ENCODE peak calls at places on chromosomes 2 and 18, in four cellular contexts. S is body of pancreas, C is gastrocnemius medialis, P is breast epithelium. V is an unnamed sample.
A peak's percentile ranks its signal among the peaks of the same experiment; 100 is the strongest.

GRCh38 chr2:223538920-223539440 is 63.2 kb downstream of the SCG2 start:
- DNase-seq in P (no peak), C (no peak), S (no peak), V (no peak)

GRCh38 chr2:208049441-208049840 is 24.1 kb upstream of the PLEKHM3 start:
- DNase-seq in P (no peak), S (no peak), C (no peak), V (no peak)

GRCh38 chr18:22241806-22242440 is 72.5 kb downstream of the GATA6 start:
- DNase-seq in S (peak; percentile 51), P (no peak), C (no peak), V (no peak)

GRCh38 chr2:173202570-173202969 is 126.9 kb downstream of the MAP3K20 start:
- DNase-seq in P (no peak), S (no peak), C (no peak), V (no peak)

GRCh38 chr18:55466789-55467188 is 121.2 kb downstream of the TCF4 start:
- DNase-seq in C (no peak), S (no peak), P (no peak), V (no peak)

GRCh38 chr18:60873708-60874107 is 459.5 kb upstream of the CDH20 start:
- DNase-seq in P (no peak), S (no peak), C (no peak), V (no peak)

GRCh38 chr18:32776525-32776924 is 3.7 kb upstream of the KLHL14 start:
- DNase-seq in P (no peak), S (no peak), C (no peak), V (no peak)

GRCh38 chr18:35088931-35089330 is 47.7 kb downstream of the MAPRE2 start:
- DNase-seq in C (no peak), S (no peak), P (no peak), V (no peak)

GRCh38 chr2:127149384-127149783 is 42.4 kb upstream of the BIN1 start:
- DNase-seq in S (no peak), P (no peak), C (no peak), V (no peak)

GRCh38 chr2:137951606-137952005 is 12.7 kb upstream of the HNMT start:
- DNase-seq in C (no peak), P (no peak), S (no peak), V (no peak)

GRCh38 chr18:8952796-8953760 is 149.4 kb upstream of the NDUFV2 start:
- DNase-seq in P (no peak), S (no peak), C (no peak), V (no peak)

GRCh38 chr18:55387139-55387984 is 200.6 kb downstream of the TCF4 start:
- DNase-seq in P (no peak), S (peak; percentile 13), C (no peak), V (no peak)

GRCh38 chr2:106960633-106961205 is 74.8 kb upstream of the ST6GAL2 start:
- DNase-seq in P (no peak), C (no peak), S (no peak), V (no peak)

GRCh38 chr2:238389985-238390682 is 36.6 kb upstream of the ASB1 start:
- DNase-seq in P (no peak), C (peak; percentile 65), S (peak; percentile 89), V (no peak)

GRCh38 chr2:236731767-236732580 is 162.3 kb downstream of the ACKR3 start:
- DNase-seq in C (peak; percentile 85), S (peak; percentile 36), P (peak; percentile 79), V (peak; percentile 70)

GRCh38 chr2:237154050-237154638 is 68.5 kb downstream of the COPS8 start:
- DNase-seq in C (no peak), P (no peak), S (peak; percentile 45), V (no peak)

GRCh38 chr2:9975805-9976447 is 24.4 kb downstream of the GRHL1 start:
- DNase-seq in C (no peak), P (no peak), S (peak; percentile 66), V (no peak)

GRCh38 chr2:233820766-233821105 is 33.6 kb downstream of the HJURP start:
- DNase-seq in P (no peak), C (no peak), S (no peak), V (no peak)

GRCh38 chr2:16168506-16169264 is 228.3 kb downstream of the MYCN start:
- DNase-seq in P (no peak), C (no peak), S (no peak), V (no peak)

GRCh38 chr18:44729631-44730101 is 49.0 kb downstream of the SETBP1 start:
- DNase-seq in P (no peak), C (no peak), S (no peak), V (no peak)

GRCh38 chr2:38076250-38076709 is 329 bp upstream of the CYP1B1 start:
- DNase-seq in C (peak; percentile 36), P (peak; percentile 61), S (peak; percentile 72), V (peak; percentile 95)

GRCh38 chr18:58135170-58135569 is 91.1 kb downstream of the NEDD4L start:
- DNase-seq in P (no peak), S (no peak), C (no peak), V (no peak)

GRCh38 chr2:145687445-145688104 is 1167.7 kb upstream of the ZEB2 start:
- DNase-seq in P (no peak), C (no peak), S (no peak), V (no peak)

GRCh38 chr2:109057686-109058085 is 68.7 kb upstream of the EDAR start:
- DNase-seq in C (no peak), P (no peak), S (no peak), V (no peak)

GRCh38 chr2:10368491-10369231 is 66.0 kb downstream of the HPCAL1 start:
- DNase-seq in S (peak; percentile 78), C (no peak), P (no peak), V (no peak)

GRCh38 chr2:9993490-9994165 is 42.1 kb downstream of the GRHL1 start:
- DNase-seq in P (no peak), C (peak; percentile 17), S (no peak), V (peak; percentile 72)

GRCh38 chr2:207167129-207167923 is 1.6 kb upstream of the KLF7 start:
- DNase-seq in S (no peak), P (no peak), C (no peak), V (no peak)

GRCh38 chr2:209577376-209578357 is 153.8 kb downstream of the MAP2 start:
- DNase-seq in P (no peak), S (no peak), C (no peak), V (no peak)

GRCh38 chr2:241315183-241315878 is at the start of gene HDLBP:
- DNase-seq in P (peak; percentile 100), C (peak; percentile 98), S (peak; percentile 100), V (peak; percentile 98)

GRCh38 chr2:228479014-228479413 is 297.5 kb upstream of the SPHKAP start:
- DNase-seq in S (no peak), C (no peak), P (no peak), V (no peak)

GRCh38 chr18:13260927-13261471 is 42.4 kb downstream of the LDLRAD4 start:
- DNase-seq in C (no peak), P (no peak), S (no peak), V (peak; percentile 81)

GRCh38 chr2:236073246-236073645 is 94.9 kb downstream of the GBX2 start:
- DNase-seq in P (no peak), C (no peak), S (no peak), V (no peak)

GRCh38 chr2:62505109-62505508 is 886 bp downstream of the TMEM17 start:
- DNase-seq in P (no peak), C (no peak), S (no peak), V (no peak)
- H3K4me3 ChIP-seq in P (peak overlapping the region; percentile 73), C (peak overlapping the region; percentile 73), S (no peak overlapping the region), V (peak overlapping the region; percentile 48)

DNA sequence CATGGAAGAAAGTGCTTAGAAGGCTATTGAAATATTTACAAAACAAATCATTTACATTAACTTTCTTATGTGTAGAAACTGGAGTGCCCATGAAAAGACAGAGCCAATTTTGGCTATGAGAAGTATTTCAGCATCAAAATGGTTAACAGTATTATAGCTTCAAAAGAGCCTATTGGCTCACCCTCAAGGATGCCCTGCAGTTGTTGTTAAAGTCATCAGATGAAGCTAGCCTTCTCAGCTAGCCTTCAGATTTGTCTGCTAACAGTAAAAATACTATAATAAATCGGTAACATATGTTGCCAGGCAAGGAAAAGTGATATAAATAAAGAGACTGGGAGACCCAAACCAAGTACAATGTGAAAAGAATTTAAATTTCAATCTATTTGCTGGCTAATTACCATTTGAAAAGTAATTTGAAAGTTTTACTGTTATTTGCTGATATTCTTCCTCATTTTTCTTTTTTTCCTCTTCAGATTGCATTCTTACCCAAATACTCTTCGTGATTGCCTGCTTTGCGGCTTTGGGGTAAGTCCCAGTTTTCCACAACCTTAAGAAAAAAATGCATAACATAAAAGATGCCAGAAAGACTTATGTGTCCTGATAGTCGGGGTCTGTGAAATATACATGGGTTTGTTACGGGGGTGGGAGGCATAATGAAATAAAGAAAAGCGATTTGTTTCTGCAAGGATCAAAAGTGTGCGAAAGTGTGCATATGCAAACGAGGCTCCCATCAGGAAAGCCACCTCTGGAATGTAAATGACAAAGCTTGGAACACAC is 256.5 kb downstream of the MEIS1 start:
- DNase-seq in P (no peak), S (no peak), C (no peak), V (no peak)
- TF ChIP-seq POLR2A in P (no peak), S (no peak), C (no peak), V (no peak)

GRCh38 chr18:78494686-78495085 is 484.9 kb upstream of the SALL3 start:
- DNase-seq in C (no peak), P (no peak), S (no peak), V (no peak)
- TF ChIP-seq CTCF in C (no peak), P (no peak), S (no peak), V (no peak)

GRCh38 chr2:120330946-120331822 is 14.8 kb upstream of the INHBB start:
- DNase-seq in C (no peak), S (no peak), P (no peak), V (no peak)
- H3K4me3 ChIP-seq in C (no peak overlapping the region), S (no peak overlapping the region), P (no peak overlapping the region), V (no peak overlapping the region)

GRCh38 chr2:218806346-218806978 is 24.5 kb downstream of the CYP27A1 start:
- DNase-seq in P (peak; percentile 64), C (peak; percentile 74), S (peak; percentile 60), V (peak; percentile 92)
- TF ChIP-seq POLR2A in P (no peak), C (peak; percentile 6), S (no peak), V (no peak)

DNA sequence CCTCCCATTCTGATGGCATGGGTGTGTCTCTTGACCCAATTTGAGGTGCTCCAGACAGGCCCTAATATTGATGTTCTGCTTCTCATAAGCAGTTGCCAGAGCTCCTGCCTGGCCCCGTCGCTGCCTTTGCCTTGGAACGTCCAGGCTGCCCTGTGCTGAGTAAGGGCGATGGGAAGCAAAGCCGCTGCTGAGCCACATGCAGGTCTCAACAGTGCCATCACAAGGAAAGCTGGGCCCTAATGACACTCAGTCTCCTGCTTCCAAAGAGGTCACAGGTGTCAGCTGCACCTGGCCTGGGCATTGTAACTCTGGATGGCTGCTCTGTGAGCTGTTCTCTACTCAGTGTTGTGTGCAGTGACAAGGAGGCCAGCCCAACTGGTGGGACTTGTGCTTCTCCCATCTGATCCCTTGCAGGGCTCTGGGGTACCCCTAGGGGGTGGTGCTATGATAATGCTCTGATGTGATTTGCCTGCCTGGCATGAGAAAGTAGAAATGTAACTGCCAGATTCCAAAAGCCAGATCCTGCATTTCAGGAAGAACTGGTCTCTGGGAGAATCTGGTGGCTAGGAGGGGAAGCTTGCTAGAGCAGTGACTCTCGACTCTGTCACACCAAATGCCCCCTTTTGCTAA is 8.7 kb downstream of the TTC39C start:
- DNase-seq in S (no peak), P (no peak), C (no peak), V (peak; percentile 45)
- TF ChIP-seq CTCF in S (no peak), P (no peak), C (no peak), V (no peak)

V was measured in lower leg skin.